ENCODE peak calls at places on chromosomes 6 and 20, in five cellular contexts. One of them, this sample, is unnamed.

GRCh38 chr6:701696-702479 is 8.9 kb upstream of the EXOC2 start:
- DNase-seq in neural progenitor cell: peak
- DNase-seq in activated naive CD8-positive, alpha-beta T cell treated with anti-CD3 and anti-CD28 coated beads, Interleukin-2, amount 50 U/mL, for 24 hours: no peak
- DNase-seq in nucleus accumbens: no peak
- DNase-seq in activated CD4-positive, alpha-beta T cell treated with anti-CD3 and anti-CD28 coated beads for 48 hours: no peak
- DNase-seq in this sample: no peak

GRCh38 chr20:3238616-3239025 is 369 bp downstream of the SLC4A11 start:
- DNase-seq in activated CD4-positive, alpha-beta T cell treated with anti-CD3 and anti-CD28 coated beads for 48 hours: peak
- DNase-seq in neural progenitor cell: peak
- DNase-seq in activated naive CD8-positive, alpha-beta T cell treated with anti-CD3 and anti-CD28 coated beads, Interleukin-2, amount 50 U/mL, for 24 hours: peak
- DNase-seq in nucleus accumbens: no peak
- DNase-seq in this sample: no peak

GRCh38 chr20:32483351-32484220 is 101.5 kb downstream of the NOL4L start:
- DNase-seq in neural progenitor cell: peak
- DNase-seq in activated naive CD8-positive, alpha-beta T cell treated with anti-CD3 and anti-CD28 coated beads, Interleukin-2, amount 50 U/mL, for 24 hours: peak
- DNase-seq in activated CD4-positive, alpha-beta T cell treated with anti-CD3 and anti-CD28 coated beads for 48 hours: peak
- DNase-seq in nucleus accumbens: peak
- DNase-seq in this sample: peak

GRCh38 chr6:65638047-65638831 is 68.8 kb downstream of the EYS start:
- DNase-seq in activated naive CD8-positive, alpha-beta T cell treated with anti-CD3 and anti-CD28 coated beads, Interleukin-2, amount 50 U/mL, for 24 hours: no peak
- DNase-seq in neural progenitor cell: peak
- DNase-seq in nucleus accumbens: no peak
- DNase-seq in activated CD4-positive, alpha-beta T cell treated with anti-CD3 and anti-CD28 coated beads for 48 hours: no peak
- DNase-seq in this sample: no peak

GRCh38 chr6:133301739-133302138 is 60.6 kb downstream of the EYA4 start:
- DNase-seq in activated CD4-positive, alpha-beta T cell treated with anti-CD3 and anti-CD28 coated beads for 48 hours: no peak
- DNase-seq in activated naive CD8-positive, alpha-beta T cell treated with anti-CD3 and anti-CD28 coated beads, Interleukin-2, amount 50 U/mL, for 24 hours: no peak
- DNase-seq in nucleus accumbens: no peak
- DNase-seq in neural progenitor cell: no peak
- DNase-seq in this sample: no peak

GRCh38 chr20:11195899-11196558 is 522.2 kb upstream of the JAG1 start:
- DNase-seq in neural progenitor cell: no peak
- DNase-seq in activated CD4-positive, alpha-beta T cell treated with anti-CD3 and anti-CD28 coated beads for 48 hours: no peak
- DNase-seq in activated naive CD8-positive, alpha-beta T cell treated with anti-CD3 and anti-CD28 coated beads, Interleukin-2, amount 50 U/mL, for 24 hours: no peak
- DNase-seq in nucleus accumbens: no peak
- DNase-seq in this sample: peak

GRCh38 chr20:11274137-11274536 is 600.3 kb upstream of the JAG1 start:
- DNase-seq in nucleus accumbens: no peak
- DNase-seq in activated naive CD8-positive, alpha-beta T cell treated with anti-CD3 and anti-CD28 coated beads, Interleukin-2, amount 50 U/mL, for 24 hours: no peak
- DNase-seq in neural progenitor cell: peak
- DNase-seq in activated CD4-positive, alpha-beta T cell treated with anti-CD3 and anti-CD28 coated beads for 48 hours: no peak
- DNase-seq in this sample: peak

GRCh38 chr6:153028261-153028660 is 25.8 kb upstream of the MTRF1L start:
- DNase-seq in neural progenitor cell: no peak
- DNase-seq in activated naive CD8-positive, alpha-beta T cell treated with anti-CD3 and anti-CD28 coated beads, Interleukin-2, amount 50 U/mL, for 24 hours: no peak
- DNase-seq in nucleus accumbens: no peak
- DNase-seq in activated CD4-positive, alpha-beta T cell treated with anti-CD3 and anti-CD28 coated beads for 48 hours: no peak
- DNase-seq in this sample: peak

GRCh38 chr6:155645328-155645727 is 189.7 kb upstream of the NOX3 start:
- DNase-seq in activated CD4-positive, alpha-beta T cell treated with anti-CD3 and anti-CD28 coated beads for 48 hours: no peak
- DNase-seq in neural progenitor cell: no peak
- DNase-seq in activated naive CD8-positive, alpha-beta T cell treated with anti-CD3 and anti-CD28 coated beads, Interleukin-2, amount 50 U/mL, for 24 hours: no peak
- DNase-seq in nucleus accumbens: no peak
- DNase-seq in this sample: no peak

GRCh38 chr6:151391021-151391470 is 313 bp downstream of the ZBTB2 start:
- DNase-seq in nucleus accumbens: peak
- DNase-seq in activated CD4-positive, alpha-beta T cell treated with anti-CD3 and anti-CD28 coated beads for 48 hours: peak
- DNase-seq in neural progenitor cell: peak
- DNase-seq in activated naive CD8-positive, alpha-beta T cell treated with anti-CD3 and anti-CD28 coated beads, Interleukin-2, amount 50 U/mL, for 24 hours: peak
- DNase-seq in this sample: peak

GRCh38 chr6:10655508-10656055 is 38.8 kb downstream of the C6orf52 start:
- DNase-seq in activated naive CD8-positive, alpha-beta T cell treated with anti-CD3 and anti-CD28 coated beads, Interleukin-2, amount 50 U/mL, for 24 hours: peak
- DNase-seq in nucleus accumbens: no peak
- DNase-seq in neural progenitor cell: no peak
- DNase-seq in activated CD4-positive, alpha-beta T cell treated with anti-CD3 and anti-CD28 coated beads for 48 hours: peak
- DNase-seq in this sample: no peak

GRCh38 chr20:41905186-41905585 is 287.0 kb upstream of the CHD6 start:
- DNase-seq in activated CD4-positive, alpha-beta T cell treated with anti-CD3 and anti-CD28 coated beads for 48 hours: no peak
- DNase-seq in nucleus accumbens: no peak
- DNase-seq in neural progenitor cell: no peak
- DNase-seq in activated naive CD8-positive, alpha-beta T cell treated with anti-CD3 and anti-CD28 coated beads, Interleukin-2, amount 50 U/mL, for 24 hours: no peak
- DNase-seq in this sample: no peak

GRCh38 chr20:11467436-11467835 is 450.3 kb upstream of the BTBD3 start:
- DNase-seq in nucleus accumbens: no peak
- DNase-seq in activated CD4-positive, alpha-beta T cell treated with anti-CD3 and anti-CD28 coated beads for 48 hours: no peak
- DNase-seq in neural progenitor cell: no peak
- DNase-seq in activated naive CD8-positive, alpha-beta T cell treated with anti-CD3 and anti-CD28 coated beads, Interleukin-2, amount 50 U/mL, for 24 hours: no peak
- DNase-seq in this sample: no peak

This sample was measured in AG10803.